ENCODE peak calls at places on chromosomes 7 and 10, in four cellular contexts. One of them, this sample, is unnamed.

GRCh38 chr7:106747804-106748203 is 86.8 kb upstream of the CCDC71L start:
- ATAC-seq in GM12878: no peak
- ATAC-seq in upper lobe of left lung: no peak
- ATAC-seq in lower lobe of right lung: no peak
- ATAC-seq in this sample: no peak

GRCh38 chr10:72740526-72740925 is 48.6 kb downstream of the MCU start:
- ATAC-seq in upper lobe of left lung: no peak
- ATAC-seq in GM12878: no peak
- ATAC-seq in lower lobe of right lung: peak
- ATAC-seq in this sample: peak

GRCh38 chr7:8442814-8443304 is 9.4 kb downstream of the NXPH1 start:
- ATAC-seq in lower lobe of right lung: peak
- ATAC-seq in GM12878: peak
- ATAC-seq in upper lobe of left lung: peak
- ATAC-seq in this sample: no peak

GRCh38 chr10:123726381-123726780 is 60.2 kb downstream of the GPR26 start:
- ATAC-seq in GM12878: no peak
- ATAC-seq in lower lobe of right lung: no peak
- ATAC-seq in upper lobe of left lung: no peak
- ATAC-seq in this sample: no peak

GRCh38 chr10:16259726-16260125 is 177.1 kb upstream of the PTER start:
- ATAC-seq in lower lobe of right lung: no peak
- ATAC-seq in GM12878: no peak
- ATAC-seq in upper lobe of left lung: no peak
- ATAC-seq in this sample: no peak

GRCh38 chr7:50283206-50283605 is 21.3 kb upstream of the IKZF1 start:
- ATAC-seq in upper lobe of left lung: no peak
- ATAC-seq in GM12878: no peak
- ATAC-seq in lower lobe of right lung: peak
- ATAC-seq in this sample: peak

GRCh38 chr7:29929018-29929807 is 60.4 kb downstream of the SCRN1 start:
- ATAC-seq in lower lobe of right lung: peak
- ATAC-seq in upper lobe of left lung: peak
- ATAC-seq in GM12878: no peak
- ATAC-seq in this sample: no peak

GRCh38 chr10:5413012-5413938 is 918 bp downstream of the NET1 start:
- ATAC-seq in lower lobe of right lung: peak
- ATAC-seq in upper lobe of left lung: no peak
- ATAC-seq in GM12878: peak
- ATAC-seq in this sample: peak

GRCh38 chr7:134016223-134016941 is 110.8 kb upstream of the LRGUK start:
- ATAC-seq in upper lobe of left lung: no peak
- ATAC-seq in GM12878: peak
- ATAC-seq in lower lobe of right lung: no peak
- ATAC-seq in this sample: no peak
- TF ChIP-seq CTCF in upper lobe of left lung: peak
- TF ChIP-seq CTCF in GM12878: peak
- TF ChIP-seq CTCF in lower lobe of right lung: peak
- TF ChIP-seq CTCF in this sample: peak

GRCh38 chr10:131242007-131242406 is 69.5 kb downstream of the TCERG1L start:
- ATAC-seq in GM12878: no peak
- ATAC-seq in upper lobe of left lung: no peak
- ATAC-seq in lower lobe of right lung: no peak
- ATAC-seq in this sample: no peak
- TF ChIP-seq CTCF in GM12878: peak
- TF ChIP-seq CTCF in upper lobe of left lung: no peak
- TF ChIP-seq CTCF in lower lobe of right lung: no peak
- TF ChIP-seq CTCF in this sample: no peak

GRCh38 chr7:147915781-147916180 is 674.8 kb upstream of the C7orf33 start:
- ATAC-seq in lower lobe of right lung: peak
- ATAC-seq in GM12878: no peak
- ATAC-seq in upper lobe of left lung: no peak
- ATAC-seq in this sample: no peak
- TF ChIP-seq CTCF in lower lobe of right lung: no peak
- TF ChIP-seq CTCF in GM12878: no peak
- TF ChIP-seq CTCF in upper lobe of left lung: no peak
- TF ChIP-seq CTCF in this sample: no peak

GRCh38 chr10:80946073-80946472 is 408.4 kb downstream of the SH2D4B start:
- ATAC-seq in GM12878: no peak
- ATAC-seq in lower lobe of right lung: no peak
- ATAC-seq in upper lobe of left lung: no peak
- ATAC-seq in this sample: no peak

GRCh38 chr10:80949785-80950184 is 412.1 kb downstream of the SH2D4B start:
- ATAC-seq in lower lobe of right lung: no peak
- ATAC-seq in GM12878: no peak
- ATAC-seq in upper lobe of left lung: no peak
- ATAC-seq in this sample: no peak

GRCh38 chr10:80946957-80947722 is 409.4 kb downstream of the SH2D4B start:
- ATAC-seq in lower lobe of right lung: no peak
- ATAC-seq in GM12878: no peak
- ATAC-seq in upper lobe of left lung: no peak
- ATAC-seq in this sample: no peak

GRCh38 chr10:80945267-80945880 is 407.7 kb downstream of the SH2D4B start:
- ATAC-seq in GM12878: peak
- ATAC-seq in lower lobe of right lung: no peak
- ATAC-seq in upper lobe of left lung: no peak
- ATAC-seq in this sample: no peak
- TF ChIP-seq CTCF in GM12878: peak
- TF ChIP-seq CTCF in lower lobe of right lung: peak
- TF ChIP-seq CTCF in upper lobe of left lung: no peak
- TF ChIP-seq CTCF in this sample: peak

GRCh38 chr7:150420987-150421674 is 29.3 kb upstream of the GIMAP8 start:
- ATAC-seq in lower lobe of right lung: peak
- ATAC-seq in GM12878: peak
- ATAC-seq in upper lobe of left lung: peak
- ATAC-seq in this sample: peak

GRCh38 chr7:150417239-150417638 is 33.2 kb upstream of the GIMAP8 start:
- ATAC-seq in upper lobe of left lung: no peak
- ATAC-seq in lower lobe of right lung: no peak
- ATAC-seq in GM12878: no peak
- ATAC-seq in this sample: no peak

GRCh38 chr7:150415161-150416160 is 35.0 kb upstream of the GIMAP8 start:
- ATAC-seq in GM12878: no peak
- ATAC-seq in lower lobe of right lung: no peak
- ATAC-seq in upper lobe of left lung: no peak
- ATAC-seq in this sample: no peak

GRCh38 chr7:150420242-150420641 is 30.2 kb upstream of the GIMAP8 start:
- ATAC-seq in lower lobe of right lung: no peak
- ATAC-seq in GM12878: no peak
- ATAC-seq in upper lobe of left lung: no peak
- ATAC-seq in this sample: no peak

DNA sequence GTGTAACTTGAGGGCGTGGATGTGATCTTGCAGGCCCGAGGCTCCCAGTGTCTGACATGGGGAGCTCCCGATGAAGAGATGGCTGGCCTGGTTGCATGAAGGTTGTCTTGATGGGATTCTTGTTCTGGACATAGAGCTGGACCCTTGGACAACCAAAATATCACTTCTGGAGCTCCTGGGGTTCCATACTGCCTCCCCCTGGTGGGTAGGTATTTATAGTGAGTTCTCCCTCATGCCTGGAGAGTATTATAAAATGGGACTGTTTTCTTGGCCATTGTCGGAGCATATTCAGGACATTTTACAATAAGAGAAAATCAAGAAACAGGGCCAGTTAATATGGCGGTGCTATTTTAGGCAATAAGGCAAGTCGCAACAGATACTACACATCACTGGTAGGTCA is 32.6 kb upstream of the GIMAP8 start:
- ATAC-seq in upper lobe of left lung: no peak
- ATAC-seq in GM12878: no peak
- ATAC-seq in lower lobe of right lung: no peak
- ATAC-seq in this sample: no peak
- TF ChIP-seq CTCF in upper lobe of left lung: no peak
- TF ChIP-seq CTCF in GM12878: peak
- TF ChIP-seq CTCF in lower lobe of right lung: no peak
- TF ChIP-seq CTCF in this sample: no peak

DNA sequence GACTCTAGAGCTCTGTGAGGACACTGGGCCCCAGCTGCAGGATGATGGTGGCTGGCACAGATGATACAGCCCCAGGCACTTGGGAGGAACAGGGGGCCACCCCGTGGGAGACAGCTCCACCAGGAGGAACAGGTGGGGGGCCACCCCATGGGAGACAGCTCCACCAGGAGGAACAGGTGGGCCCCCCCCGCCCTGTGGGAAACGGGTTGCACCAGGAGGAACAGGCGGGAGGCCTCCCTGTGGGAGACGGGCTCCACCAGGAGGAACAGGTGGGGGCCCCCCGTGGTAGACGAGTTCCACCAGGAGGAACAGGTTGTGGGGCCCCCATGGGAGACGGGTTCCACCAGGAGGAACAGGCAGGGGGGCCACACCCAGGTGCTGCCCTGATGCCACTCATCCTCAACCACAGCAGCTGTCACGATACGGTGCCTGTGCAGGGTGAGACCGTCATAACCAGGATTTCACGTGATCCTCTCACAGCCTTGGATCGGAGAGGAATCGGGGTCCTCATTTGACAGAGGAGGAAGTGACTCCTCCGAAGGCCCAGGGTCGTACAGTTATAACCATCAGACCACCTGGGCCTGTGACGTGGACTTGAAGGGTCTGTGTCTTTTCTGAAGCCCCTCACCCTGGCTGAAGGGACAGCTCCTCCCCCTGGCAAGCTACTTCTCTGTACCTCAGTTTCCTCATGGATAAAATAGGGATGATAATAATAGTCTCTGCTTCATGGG is 49.2 kb upstream of the NANOS1 start:
- ATAC-seq in lower lobe of right lung: peak
- ATAC-seq in GM12878: no peak
- ATAC-seq in upper lobe of left lung: peak
- ATAC-seq in this sample: no peak
- TF ChIP-seq CTCF in lower lobe of right lung: no peak
- TF ChIP-seq CTCF in GM12878: no peak
- TF ChIP-seq CTCF in upper lobe of left lung: no peak
- TF ChIP-seq CTCF in this sample: no peak

GRCh38 chr10:132938472-132939329 is 3.7 kb downstream of the CFAP46 start:
- ATAC-seq in lower lobe of right lung: no peak
- ATAC-seq in GM12878: peak
- ATAC-seq in upper lobe of left lung: peak
- ATAC-seq in this sample: no peak
- TF ChIP-seq CTCF in lower lobe of right lung: peak
- TF ChIP-seq CTCF in GM12878: peak
- TF ChIP-seq CTCF in upper lobe of left lung: peak
- TF ChIP-seq CTCF in this sample: no peak

This sample was measured in gastroesophageal sphincter.